ENCODE peak calls at places on chromosomes 11 and 22, in ten cellular contexts. O is foreskin fibroblast, G is MM.1S, H is esophagus squamous epithelium, N is colonic mucosa, A is astrocyte of the spinal cord, Q is pancreas, T is lower leg skin, E is tibial nerve, W is gastrocnemius medialis. I is an unnamed sample.

GRCh38 chr22:42928969-42929837 is 72.1 kb upstream of the ARFGAP3 start:
- DNase-seq in O (no peak), G (no peak), H (no peak), N (no peak), A (no peak), Q (no peak), T (no peak), E (peak), W (peak), I (no peak)

GRCh38 chr11:14133381-14133780 is 170.9 kb downstream of the SPON1 start:
- DNase-seq in O (no peak), G (no peak), H (no peak), N (no peak), A (no peak), Q (no peak), T (no peak), E (no peak), W (no peak), I (no peak)

GRCh38 chr11:126357055-126357962 is 1.8 kb downstream of the ST3GAL4 start:
- DNase-seq in O (no peak), G (no peak), H (no peak), N (no peak), A (no peak), Q (no peak), T (no peak), E (no peak), W (no peak), I (no peak)

GRCh38 chr22:35154937-35155387 is 89.0 kb downstream of the ISX start:
- DNase-seq in O (peak), G (peak), H (no peak), N (peak), A (peak), Q (peak), T (no peak), E (peak), W (no peak), I (no peak)

GRCh38 chr22:31102441-31103081 is 4.8 kb downstream of the SELENOM start:
- DNase-seq in O (peak), G (no peak), H (no peak), N (peak), A (peak), Q (peak), T (peak), E (peak), W (peak), I (peak)

GRCh38 chr11:63670738-63671321 is 346 bp downstream of the ATL3 start:
- DNase-seq in O (peak), G (peak), H (no peak), N (peak), A (no peak), Q (peak), T (peak), E (peak), W (peak), I (no peak)

GRCh38 chr11:102761646-102762238 is 18.7 kb downstream of the MMP10 start:
- DNase-seq in O (no peak), G (no peak), H (no peak), N (no peak), A (peak), Q (no peak), T (no peak), E (no peak), W (no peak), I (no peak)

GRCh38 chr11:1931326-1931725 is 11.8 kb downstream of the TNNT3 start:
- DNase-seq in O (peak), G (no peak), H (no peak), N (no peak), A (no peak), Q (no peak), T (peak), E (no peak), W (peak), I (no peak)

GRCh38 chr22:42696331-42696967 is 24.2 kb downstream of the A4GALT start:
- DNase-seq in O (no peak), G (no peak), H (no peak), N (no peak), A (no peak), Q (no peak), T (no peak), E (no peak), W (no peak), I (no peak)

GRCh38 chr22:41876275-41876674 is 38.6 kb downstream of the SHISA8 start:
- DNase-seq in O (no peak), G (no peak), H (no peak), N (no peak), A (no peak), Q (no peak), T (no peak), E (no peak), W (no peak), I (no peak)

GRCh38 chr22:47129902-47130301 is 367.5 kb downstream of the TBC1D22A start:
- DNase-seq in O (no peak), G (no peak), H (no peak), N (peak), A (no peak), Q (no peak), T (no peak), E (no peak), W (no peak), I (no peak)

GRCh38 chr22:35728639-35729308 is 11.1 kb downstream of the APOL5 start:
- DNase-seq in O (no peak), G (no peak), H (no peak), N (peak), A (no peak), Q (peak), T (no peak), E (no peak), W (no peak), I (no peak)

GRCh38 chr11:72038491-72038890 is 39.8 kb downstream of the IL18BP start:
- DNase-seq in O (peak), G (no peak), H (no peak), N (peak), A (peak), Q (no peak), T (peak), E (peak), W (peak), I (no peak)

GRCh38 chr11:128283445-128283844 is 303.9 kb downstream of the ETS1 start:
- DNase-seq in O (peak), G (no peak), H (no peak), N (no peak), A (no peak), Q (no peak), T (no peak), E (no peak), W (no peak), I (no peak)

GRCh38 chr22:49502126-49502826 is 325.4 kb downstream of the BRD1 start:
- DNase-seq in O (no peak), G (no peak), H (no peak), N (no peak), A (peak), Q (no peak), T (peak), E (no peak), W (no peak), I (no peak)

GRCh38 chr11:67024410-67024809 is 1.5 kb downstream of the SYT12 start:
- DNase-seq in O (no peak), G (peak), H (no peak), N (no peak), A (no peak), Q (no peak), T (no peak), E (no peak), W (no peak), I (no peak)

GRCh38 chr11:25860677-25861445 is 471.1 kb upstream of the ANO3 start:
- DNase-seq in O (no peak), G (no peak), H (no peak), N (peak), A (peak), Q (no peak), T (no peak), E (no peak), W (no peak), I (no peak)

DNA sequence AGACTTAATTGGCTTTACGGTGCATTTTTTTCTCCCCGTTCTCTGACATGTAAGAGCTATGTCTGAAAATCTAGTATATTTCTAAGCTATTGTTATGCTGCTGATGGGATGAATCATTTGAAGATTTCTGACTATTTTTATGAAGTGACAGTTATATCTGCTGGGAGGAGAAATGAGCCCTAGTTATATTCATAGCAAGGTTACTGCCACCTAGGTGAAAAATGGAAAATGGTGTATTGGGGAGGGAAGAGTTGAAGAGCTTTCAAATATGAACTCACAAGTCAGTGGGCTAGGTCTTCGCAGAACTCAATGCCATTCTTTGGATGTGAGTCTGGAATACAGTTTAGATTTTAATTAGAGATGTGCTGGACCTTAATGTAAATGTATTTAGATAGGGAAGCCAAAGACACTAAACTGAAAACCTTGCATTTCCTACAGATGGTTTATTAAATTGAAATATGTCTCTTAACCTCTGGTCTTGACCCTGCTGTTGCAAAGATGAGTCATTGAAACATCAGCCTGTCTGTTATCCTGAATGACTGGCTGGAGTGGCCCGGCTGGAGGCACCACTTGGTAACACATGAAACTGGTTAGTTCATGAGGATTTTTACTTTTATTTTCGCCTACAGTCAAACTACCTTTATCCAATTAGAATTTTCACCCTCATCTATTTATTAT is 293.7 kb downstream of the DDX10 start:
- DNase-seq in O (peak), G (peak), H (no peak), N (no peak), A (peak), Q (no peak), T (no peak), E (no peak), W (no peak), I (no peak)
- TF ChIP-seq CTCF in O (no peak), G (peak), H (no peak), N (no peak), A (no peak), Q (no peak), T (no peak), E (no peak), W (no peak), I (no peak)

GRCh38 chr11:47941907-47942558 is 38.3 kb upstream of the PTPRJ start:
- DNase-seq in O (no peak), G (peak), H (no peak), N (no peak), A (no peak), Q (no peak), T (no peak), E (no peak), W (no peak), I (no peak)
- TF ChIP-seq CTCF in O (no peak), G (no peak), H (no peak), N (no peak), A (no peak), Q (no peak), T (no peak), E (no peak), W (no peak), I (no peak)

DNA sequence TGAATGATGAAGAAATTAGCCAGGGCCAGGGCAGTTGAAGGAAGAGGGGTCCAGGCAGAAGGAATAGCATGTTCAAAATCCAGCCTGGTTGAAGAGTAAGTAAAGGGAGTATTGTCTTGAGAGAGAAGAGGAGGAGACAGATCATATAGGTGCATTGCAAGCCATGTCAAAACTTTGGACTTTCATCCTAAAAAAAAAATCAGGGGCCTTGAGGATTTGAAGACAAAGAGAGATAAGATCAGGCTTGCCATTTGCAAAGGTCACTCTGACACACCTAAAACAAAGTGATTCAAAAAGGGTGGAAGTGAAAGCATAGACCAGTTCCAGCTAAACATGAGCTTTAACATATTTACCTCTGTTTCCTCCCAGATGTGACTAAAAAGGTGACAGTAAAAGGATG is 95.7 kb upstream of the DRD2 start:
- DNase-seq in O (no peak), G (no peak), H (no peak), N (no peak), A (no peak), Q (no peak), T (no peak), E (no peak), W (no peak), I (no peak)
- TF ChIP-seq CTCF in O (no peak), G (no peak), H (no peak), N (no peak), A (no peak), Q (no peak), T (no peak), E (no peak), W (no peak), I (no peak)

DNA sequence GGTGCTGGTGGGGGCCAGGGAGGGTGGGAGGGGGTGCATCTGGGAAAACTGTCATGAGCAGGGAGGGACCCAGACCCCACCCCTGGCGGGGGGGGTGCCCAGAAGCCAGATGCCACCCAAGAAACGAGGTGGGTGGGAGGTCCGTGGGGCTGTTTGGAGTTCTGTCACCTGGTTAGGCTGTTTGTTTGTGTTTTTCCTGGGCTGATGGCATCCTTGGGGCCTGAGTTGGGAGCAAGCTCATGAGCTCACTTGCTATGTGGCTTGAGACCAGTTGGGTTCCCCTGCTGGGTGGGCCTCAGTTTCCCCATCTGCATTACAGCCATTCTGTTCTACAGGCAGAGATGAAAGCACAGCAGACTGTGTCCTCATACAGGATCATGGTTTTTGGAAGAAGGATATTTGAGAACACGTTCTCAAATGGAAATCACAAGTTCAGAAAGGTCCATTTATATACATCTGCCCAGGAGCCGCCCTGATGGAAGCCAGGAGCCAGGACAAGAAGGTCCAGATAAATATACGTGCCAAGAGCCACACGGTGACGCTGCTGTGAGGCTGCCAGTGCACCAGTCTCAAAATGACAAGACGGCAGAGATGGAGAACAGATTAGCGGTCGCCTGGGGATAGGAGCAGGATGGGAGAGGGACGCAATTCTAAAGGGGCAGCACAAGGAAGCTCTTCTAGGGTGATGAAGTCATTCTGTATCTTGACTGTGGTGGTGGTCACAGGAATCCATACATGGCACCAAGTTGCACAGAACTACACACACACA is 312.9 kb downstream of the MN1 start:
- DNase-seq in O (no peak), G (no peak), H (no peak), N (peak), A (no peak), Q (peak), T (no peak), E (no peak), W (peak), I (no peak)
- TF ChIP-seq CTCF in O (no peak), G (no peak), H (no peak), N (no peak), A (no peak), Q (no peak), T (no peak), E (no peak), W (no peak), I (no peak)

GRCh38 chr11:121588747-121589146 is 136.0 kb upstream of the SORL1-AS1 start:
- DNase-seq in O (no peak), G (no peak), H (no peak), N (no peak), A (no peak), Q (no peak), T (no peak), E (no peak), W (no peak), I (no peak)
- TF ChIP-seq CTCF in O (no peak), G (no peak), H (no peak), N (no peak), A (no peak), Q (no peak), T (no peak), E (no peak), W (no peak), I (no peak)

DNA sequence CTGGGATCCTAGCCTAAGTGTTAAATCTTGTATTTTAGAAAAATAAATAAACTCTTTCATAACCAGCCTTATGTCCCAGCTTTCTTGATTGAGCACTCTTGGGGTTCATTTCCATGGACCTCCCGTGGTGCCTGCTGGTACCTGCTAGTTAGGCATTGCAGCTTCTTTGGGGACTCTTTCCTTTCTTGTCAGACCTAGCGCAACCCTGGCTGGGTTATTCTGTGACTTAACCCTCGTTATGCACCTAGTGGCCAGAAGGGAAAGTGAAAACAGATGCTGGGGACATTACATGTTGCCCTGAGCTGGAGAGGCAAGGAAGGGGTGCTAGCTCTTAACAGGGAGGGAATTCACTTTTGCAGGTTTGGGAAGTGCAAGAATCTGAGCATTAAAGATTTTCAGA is 46.8 kb downstream of the APIP start:
- DNase-seq in O (no peak), G (no peak), H (no peak), N (no peak), A (no peak), Q (no peak), T (no peak), E (no peak), W (no peak), I (no peak)
- TF ChIP-seq CTCF in O (no peak), G (peak), H (no peak), N (no peak), A (peak), Q (no peak), T (no peak), E (no peak), W (no peak), I (no peak)